ENCODE peak calls at places on chromosomes 6 and 20, in nine cellular contexts. I, T, Z, M, O, K, V, W and A are unnamed samples.

GRCh38 chr6:62474793-62475192 is 188.8 kb upstream of the KHDRBS2 start:
- DNase-seq in I (no peak), T (no peak), Z (no peak), M (no peak), O (no peak), K (no peak), V (no peak), W (no peak), A (no peak)

GRCh38 chr6:14499804-14500203 is 382.2 kb downstream of the CD83 start:
- DNase-seq in I (no peak), T (no peak), Z (no peak), M (peak), O (no peak), K (no peak), V (peak), W (no peak), A (no peak)

GRCh38 chr20:32149566-32150170 is 40.2 kb downstream of the TM9SF4 start:
- DNase-seq in I (no peak), T (no peak), Z (no peak), M (peak), O (no peak), K (no peak), V (no peak), W (no peak), A (no peak)

GRCh38 chr6:107569456-107569855 is 79.5 kb downstream of the SOBP start:
- DNase-seq in I (no peak), T (no peak), Z (no peak), M (no peak), O (no peak), K (no peak), V (no peak), W (no peak), A (no peak)

GRCh38 chr20:12331236-12331635 is 413.5 kb downstream of the BTBD3 start:
- DNase-seq in I (no peak), T (no peak), Z (no peak), M (no peak), O (no peak), K (no peak), V (no peak), W (no peak), A (no peak)

GRCh38 chr6:135250751-135251356 is 69.7 kb downstream of the MYB start:
- DNase-seq in I (no peak), T (no peak), Z (no peak), M (no peak), O (no peak), K (no peak), V (no peak), W (peak), A (no peak)

GRCh38 chr6:43455034-43455747 is at the start of gene DLK2:
- DNase-seq in I (peak), T (no peak), Z (no peak), M (no peak), O (no peak), K (peak), V (peak), W (no peak), A (peak)

GRCh38 chr20:37711001-37711400 is 17.2 kb downstream of the CTNNBL1 start:
- DNase-seq in I (no peak), T (no peak), Z (no peak), M (no peak), O (no peak), K (no peak), V (no peak), W (no peak), A (no peak)

GRCh38 chr6:83057705-83058321 is 7.8 kb downstream of the UBE3D start:
- DNase-seq in I (peak), T (no peak), Z (no peak), M (peak), O (no peak), K (peak), V (peak), W (peak), A (no peak)

GRCh38 chr6:149484733-149485700 is at the start of gene ZC3H12D:
- DNase-seq in I (peak), T (peak), Z (peak), M (peak), O (peak), K (no peak), V (no peak), W (peak), A (peak)

GRCh38 chr6:151286192-151286591 is 46.4 kb downstream of the AKAP12 start:
- DNase-seq in I (no peak), T (no peak), Z (no peak), M (peak), O (no peak), K (no peak), V (no peak), W (no peak), A (no peak)

GRCh38 chr20:20363449-20364015 is 4.4 kb upstream of the INSM1 start:
- DNase-seq in I (no peak), T (no peak), Z (no peak), M (no peak), O (no peak), K (no peak), V (peak), W (peak), A (no peak)